ENCODE peak calls at places on chromosomes 6 and 20, in ten cellular contexts. N, C, Z, P, U, A, E, Y, H and L are unnamed samples. For H3K4me1, the result is how much of the 10 kb centered on the place peaks cover.

GRCh38 chr6:159830481-159831372 is 30.7 kb downstream of the PNLDC1 start:
- DNase-seq in N (no peak), C (no peak), Z (no peak), P (no peak), U (no peak), A (no peak), E (no peak), Y (no peak), H (no peak), L (no peak)

GRCh38 chr6:138410972-138411667 is 7.1 kb downstream of the HEBP2 start:
- DNase-seq in N (no peak), C (no peak), Z (no peak), P (no peak), U (no peak), A (no peak), E (peak), Y (peak), H (no peak), L (peak)

GRCh38 chr6:106530026-106530425 is 99.3 kb downstream of the RTN4IP1 start:
- DNase-seq in N (no peak), C (no peak), Z (no peak), P (no peak), U (no peak), A (no peak), E (no peak), Y (no peak), H (no peak), L (no peak)

GRCh38 chr6:105317607-105318533 is 85.0 kb downstream of the PREP start:
- DNase-seq in N (no peak), C (peak), Z (no peak), P (no peak), U (peak), A (no peak), E (peak), Y (no peak), H (no peak), L (no peak)

GRCh38 chr6:79158856-79159516 is 75.5 kb downstream of the HMGN3 start:
- DNase-seq in N (no peak), C (no peak), Z (no peak), P (no peak), U (no peak), A (no peak), E (no peak), Y (no peak), H (no peak), L (no peak)

GRCh38 chr6:49509342-49509741 is 9.6 kb downstream of the GLYATL3 start:
- DNase-seq in N (no peak), C (no peak), Z (no peak), P (no peak), U (no peak), A (no peak), E (no peak), Y (no peak), H (no peak), L (no peak)

GRCh38 chr20:61736001-61736635 is 329.6 kb downstream of the TAF4 start:
- DNase-seq in N (no peak), C (no peak), Z (no peak), P (no peak), U (no peak), A (no peak), E (no peak), Y (no peak), H (no peak), L (no peak)

GRCh38 chr6:86856937-86857563 is 80.3 kb upstream of the HTR1E start:
- DNase-seq in N (peak), C (peak), Z (peak), P (peak), U (peak), A (no peak), E (peak), Y (peak), H (no peak), L (peak)

GRCh38 chr6:90294989-90295853 is 1.4 kb downstream of the BACH2 start:
- DNase-seq in N (no peak), C (peak), Z (peak), P (no peak), U (peak), A (peak), E (peak), Y (peak), H (peak), L (peak)

GRCh38 chr20:34145280-34145819 is 33.3 kb upstream of the EIF2S2 start:
- DNase-seq in N (no peak), C (no peak), Z (no peak), P (no peak), U (no peak), A (no peak), E (no peak), Y (no peak), H (no peak), L (no peak)

DNA sequence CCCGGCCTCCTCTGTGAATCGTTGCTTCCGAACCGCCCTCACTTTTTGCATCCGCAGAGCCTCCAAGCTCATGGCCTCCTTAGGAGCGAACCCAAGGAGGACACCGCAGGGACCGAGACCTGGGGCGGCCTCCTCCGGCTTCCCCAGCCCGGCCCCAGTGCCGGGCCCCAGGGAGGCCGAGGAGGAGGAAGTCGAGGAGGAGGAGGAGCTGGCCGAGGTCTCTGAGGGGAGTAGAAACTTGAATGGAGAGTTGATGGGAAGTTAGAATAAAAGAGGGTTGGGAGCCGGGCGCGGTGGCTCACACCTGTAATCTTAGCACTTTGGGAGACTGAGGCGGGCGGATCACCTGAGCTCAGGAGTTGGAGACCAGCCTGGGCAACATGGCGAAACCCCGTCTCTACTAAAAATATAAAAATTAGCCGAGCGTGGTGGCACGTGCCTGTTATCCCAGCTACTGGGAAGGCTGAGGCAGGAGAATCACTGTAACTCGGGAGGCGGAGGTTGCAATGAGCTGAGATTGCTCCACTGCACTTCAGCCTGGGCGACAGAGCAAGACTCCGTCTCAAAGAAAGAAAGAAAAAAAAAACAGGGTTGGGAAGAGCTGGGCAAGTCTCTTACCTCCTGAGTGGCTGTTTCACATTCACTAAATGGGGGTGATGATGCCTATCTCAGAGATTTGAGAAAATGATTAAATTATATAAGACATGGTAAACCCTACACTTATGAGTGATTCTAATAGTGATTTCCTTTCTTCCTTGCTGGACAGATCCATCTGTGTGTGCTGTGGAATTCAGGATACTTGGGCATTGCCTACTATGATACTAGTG is 805 bp downstream of the MSH5 start:
- DNase-seq in N (no peak), C (no peak), Z (no peak), P (peak), U (no peak), A (peak), E (no peak), Y (no peak), H (no peak), L (no peak)
- H3K4me1 ChIP-seq in N (under half), C (under half), Z (under half), P (half or more), U (under half), A (under half), E (under half), Y (under half), H (under half), L (under half)

GRCh38 chr20:49324306-49324705 is 46.4 kb upstream of the ZNFX1 start:
- DNase-seq in N (no peak), C (no peak), Z (no peak), P (no peak), U (no peak), A (no peak), E (no peak), Y (no peak), H (no peak), L (no peak)
- H3K27ac ChIP-seq in N (no peak), C (no peak), Z (no peak), P (no peak), U (no peak), A (no peak), E (peak), Y (no peak), H (no peak), L (no peak)

GRCh38 chr6:39791311-39791710 is 865 bp upstream of the DAAM2 start:
- DNase-seq in N (no peak), C (no peak), Z (no peak), P (no peak), U (peak), A (no peak), E (no peak), Y (peak), H (no peak), L (no peak)
- TF ChIP-seq CTCF in N (no peak), C (no peak), Z (no peak), P (no peak), U (peak), A (peak), E (no peak), Y (peak), H (no peak), L (no peak)

DNA sequence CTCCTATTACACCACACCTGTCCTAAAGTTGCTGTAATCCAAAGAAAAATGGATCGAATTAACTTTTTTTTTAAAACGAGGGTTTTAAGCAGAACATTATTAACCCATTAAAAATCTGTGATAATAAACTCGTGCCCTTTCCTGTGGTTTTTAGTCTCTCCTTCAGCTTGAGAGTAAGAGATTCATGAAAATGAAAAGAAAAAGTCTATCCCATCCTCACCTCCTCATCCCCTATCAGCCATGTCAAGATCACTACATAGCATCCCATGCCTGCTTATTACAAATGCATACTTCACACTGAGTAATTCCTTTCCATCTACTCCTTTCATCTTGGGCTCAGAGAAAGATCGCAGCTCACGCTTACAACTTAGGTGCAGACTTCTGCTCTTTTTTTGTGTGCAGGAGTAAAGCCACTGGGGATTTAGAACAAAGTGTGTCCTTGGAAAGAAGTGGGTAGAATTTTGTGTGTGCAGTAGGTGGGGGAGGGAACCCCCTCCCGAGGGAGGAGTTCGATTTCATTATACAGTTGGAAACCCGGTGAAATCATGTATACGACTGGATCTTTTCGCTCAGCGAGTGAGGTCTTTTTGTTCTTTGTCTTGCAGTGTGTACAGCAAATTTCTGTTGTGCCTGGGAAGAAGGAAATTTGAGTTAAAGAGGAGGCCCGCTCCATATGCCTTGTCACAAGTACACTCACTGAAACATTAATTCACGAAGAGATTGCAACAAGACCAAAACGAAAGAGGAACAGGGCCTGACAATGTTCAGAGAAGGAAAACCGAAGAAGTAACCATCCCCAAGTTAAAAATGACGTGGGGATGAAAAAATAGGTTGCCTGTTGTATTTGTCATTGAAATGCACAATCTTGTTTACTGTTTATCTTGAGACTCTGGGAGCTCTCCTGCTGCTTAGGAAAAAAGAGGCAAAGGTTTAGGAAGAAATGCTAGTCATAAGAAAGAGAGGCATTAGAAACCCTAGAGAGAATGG is 146.5 kb upstream of the ZNF217 start:
- DNase-seq in N (no peak), C (no peak), Z (no peak), P (no peak), U (no peak), A (no peak), E (no peak), Y (peak), H (no peak), L (peak)
- H3K4me1 ChIP-seq in N (half or more), C (under half), Z (under half), P (under half), U (under half), A (under half), E (under half), Y (half or more), H (under half), L (under half)

GRCh38 chr6:39214846-39215639 is 14.2 kb downstream of the KCNK5 start:
- DNase-seq in N (peak), C (no peak), Z (peak), P (no peak), U (no peak), A (no peak), E (no peak), Y (peak), H (no peak), L (no peak)
- H3K27ac ChIP-seq in N (peak), C (no peak), Z (peak), P (no peak), U (no peak), A (no peak), E (no peak), Y (no peak), H (no peak), L (no peak)